ENCODE peak calls at places on chromosomes 4 and X, in seven cellular contexts. O, A, X, R, F, P and Q are unnamed samples.

GRCh38 chr4:150262611-150263010 is 184.4 kb downstream of the DCLK2 start:
- DNase-seq in O (no peak), R (no peak), P (no peak), A (no peak), F (no peak), X (no peak), Q (no peak)

GRCh38 chr4:180028682-180029081 is 2214.5 kb upstream of the TENM3 start:
- DNase-seq in O (no peak), P (no peak), A (peak), R (no peak), X (peak), F (peak), Q (peak)

GRCh38 chr4:185591679-185592141 is 56.4 kb upstream of the PDLIM3 start:
- DNase-seq in F (no peak), R (no peak), O (no peak), A (no peak), X (no peak), P (no peak), Q (no peak)

GRCh38 chr4:185039508-185040273 is 21.4 kb downstream of the HELT start:
- DNase-seq in O (peak), F (peak), R (no peak), P (peak), A (peak), X (peak), Q (peak)

GRCh38 chr4:15913631-15913970 is 24.9 kb downstream of the FGFBP1 start:
- DNase-seq in R (no peak), F (no peak), X (peak), A (no peak), P (no peak), O (no peak), Q (no peak)

GRCh38 chrX:40573763-40574162 is 7.0 kb upstream of the ATP6AP2 start:
- DNase-seq in R (no peak), X (no peak), F (no peak), P (no peak), O (peak), A (peak), Q (peak)

GRCh38 chr4:138890921-138891570 is 124.5 kb upstream of the NOCT start:
- DNase-seq in O (no peak), X (no peak), A (no peak), R (no peak), P (no peak), F (no peak), Q (no peak)

GRCh38 chrX:119145241-119145653 is 17.6 kb upstream of the KIAA1210 start:
- DNase-seq in P (peak), A (peak), X (no peak), R (no peak), O (no peak), F (no peak), Q (no peak)

GRCh38 chr4:2832981-2833670 is 10.5 kb upstream of the ADD1 start:
- DNase-seq in A (no peak), R (no peak), F (no peak), X (no peak), P (no peak), O (no peak), Q (no peak)

GRCh38 chr4:102302762-102303161 is 42.5 kb downstream of the SLC39A8 start:
- DNase-seq in O (no peak), A (no peak), F (no peak), X (no peak), R (no peak), P (no peak), Q (no peak)